ENCODE peak calls at places on chromosomes 16 and 17, in ten cellular contexts. T, J, H, X, S, R, O, G, U and I are unnamed samples.

GRCh38 chr16:10964891-10965326 is 20.5 kb downstream of the CLEC16A start:
- DNase-seq in T (peak), J (no peak), H (peak), X (no peak), S (no peak), R (no peak), O (peak), G (no peak), U (no peak), I (no peak)

GRCh38 chr16:191783-192294 is 11.6 kb downstream of the HBQ1 start:
- DNase-seq in T (no peak), J (no peak), H (no peak), X (no peak), S (no peak), R (no peak), O (no peak), G (no peak), U (no peak), I (no peak)

GRCh38 chr17:45850011-45850410 is 5.3 kb downstream of the SPPL2C start:
- DNase-seq in T (no peak), J (no peak), H (no peak), X (no peak), S (no peak), R (no peak), O (no peak), G (no peak), U (no peak), I (no peak)

GRCh38 chr16:12321363-12321762 is 344.8 kb downstream of the SNX29 start:
- DNase-seq in T (no peak), J (no peak), H (no peak), X (no peak), S (no peak), R (no peak), O (no peak), G (no peak), U (no peak), I (no peak)

GRCh38 chr17:76480676-76481075 is 13.3 kb downstream of the AANAT start:
- DNase-seq in T (peak), J (no peak), H (no peak), X (peak), S (no peak), R (no peak), O (no peak), G (no peak), U (no peak), I (peak)

GRCh38 chr17:17985555-17985954 is 12.9 kb downstream of the DRC3 start:
- DNase-seq in T (peak), J (no peak), H (no peak), X (no peak), S (no peak), R (no peak), O (no peak), G (no peak), U (no peak), I (no peak)

GRCh38 chr16:5678371-5678770 is 580.8 kb upstream of the EEF2KMT start:
- DNase-seq in T (no peak), J (no peak), H (no peak), X (peak), S (no peak), R (no peak), O (no peak), G (no peak), U (no peak), I (peak)

GRCh38 chr16:9258423-9259051 is 167.1 kb downstream of the HAPSTR1 start:
- DNase-seq in T (peak), J (no peak), H (no peak), X (peak), S (no peak), R (peak), O (no peak), G (no peak), U (no peak), I (peak)

GRCh38 chr17:42189651-42189965 is 4.4 kb upstream of the HCRT start:
- DNase-seq in T (no peak), J (no peak), H (no peak), X (no peak), S (no peak), R (no peak), O (no peak), G (no peak), U (no peak), I (no peak)

GRCh38 chr17:7413346-7413985 is 5.8 kb downstream of the NLGN2 start:
- DNase-seq in T (no peak), J (no peak), H (no peak), X (no peak), S (no peak), R (no peak), O (no peak), G (no peak), U (no peak), I (no peak)

GRCh38 chr17:60989439-60989838 is 311.8 kb downstream of the BCAS3 start:
- DNase-seq in T (no peak), J (no peak), H (no peak), X (no peak), S (no peak), R (no peak), O (no peak), G (no peak), U (no peak), I (no peak)

GRCh38 chr17:63698886-63699637 is 863 bp downstream of the LIMD2 start:
- DNase-seq in T (peak), J (no peak), H (peak), X (no peak), S (peak), R (peak), O (peak), G (no peak), U (peak), I (peak)

GRCh38 chr17:5526821-5527598 is 40.6 kb downstream of the MIS12 start:
- DNase-seq in T (peak), J (peak), H (no peak), X (peak), S (no peak), R (peak), O (no peak), G (peak), U (peak), I (peak)

GRCh38 chr17:83006515-83007455 is 72.6 kb upstream of the METRNL start:
- DNase-seq in T (no peak), J (no peak), H (no peak), X (no peak), S (no peak), R (no peak), O (no peak), G (no peak), U (peak), I (no peak)

GRCh38 chr17:41618341-41619161 is 5.8 kb downstream of the KRT17 start:
- DNase-seq in T (no peak), J (no peak), H (no peak), X (no peak), S (no peak), R (no peak), O (no peak), G (no peak), U (no peak), I (no peak)

GRCh38 chr17:2796164-2797140 is at the start of gene RAP1GAP2:
- DNase-seq in T (peak), J (no peak), H (peak), X (no peak), S (peak), R (peak), O (peak), G (no peak), U (no peak), I (no peak)

GRCh38 chr17:66632716-66633115 is 202.2 kb upstream of the CACNG5 start:
- DNase-seq in T (no peak), J (no peak), H (no peak), X (no peak), S (no peak), R (no peak), O (no peak), G (no peak), U (no peak), I (no peak)